ENCODE peak calls at places on chromosomes 16 and 17, in six cellular contexts. Y is prostate gland, T is IMR-90, N is body of pancreas, R is esophagus squamous epithelium, K is K562. O is an unnamed sample.

GRCh38 chr17:76000755-76001521 is at the start of gene CDK3:
- DNase-seq in Y (no peak), T (no peak), N (peak; percentile 78), R (no peak), K (no peak), O (no peak)

GRCh38 chr17:44005527-44005864 is 1.1 kb downstream of the NAGS start:
- DNase-seq in Y (no peak), T (no peak), N (no peak), R (no peak), K (no peak), O (no peak)

GRCh38 chr17:8048236-8048635 is 9.4 kb downstream of the ALOX15B start:
- DNase-seq in Y (no peak), T (no peak), N (no peak), R (no peak), K (no peak), O (no peak)

GRCh38 chr16:67965668-67966548 is 2.5 kb downstream of the SLC12A4 start:
- DNase-seq in Y (no peak), T (no peak), N (no peak), R (no peak), K (no peak), O (no peak)

GRCh38 chr17:75575728-75576127 is 11.9 kb upstream of the MYO15B start:
- DNase-seq in Y (no peak), T (no peak), N (no peak), R (no peak), K (no peak), O (no peak)

GRCh38 chr16:19102187-19102872 is 11.4 kb upstream of the ITPRIPL2 start:
- DNase-seq in Y (no peak), T (no peak), N (no peak), R (no peak), K (no peak), O (no peak)

GRCh38 chr17:7047566-7047965 is 3.7 kb upstream of the SLC16A11 start:
- DNase-seq in Y (no peak), T (no peak), N (no peak), R (no peak), K (no peak), O (no peak)

GRCh38 chr16:75244844-75245758 is 6.3 kb downstream of the BCAR1 start:
- DNase-seq in Y (peak; percentile 68), T (peak; percentile 98), N (peak; percentile 96), R (no peak), K (no peak), O (no peak)

GRCh38 chr17:41211845-41212466 is 14.5 kb upstream of the KRTAP9-2 start:
- DNase-seq in Y (no peak), T (peak; percentile 73), N (no peak), R (no peak), K (no peak), O (no peak)

GRCh38 chr16:86571197-86571915 is 4.7 kb downstream of the FOXC2 start:
- DNase-seq in Y (no peak), T (no peak), N (no peak), R (no peak), K (no peak), O (no peak)

GRCh38 chr16:86568677-86569623 is 2.3 kb downstream of the FOXC2 start:
- DNase-seq in Y (no peak), T (no peak), N (no peak), R (no peak), K (no peak), O (no peak)

GRCh38 chr16:86570542-86571196 is 4.0 kb downstream of the FOXC2 start:
- DNase-seq in Y (no peak), T (no peak), N (no peak), R (no peak), K (no peak), O (no peak)

GRCh38 chr16:86567701-86568571 is 1.3 kb downstream of the FOXC2 start:
- DNase-seq in Y (no peak), T (peak; percentile 39), N (no peak), R (no peak), K (no peak), O (no peak)

GRCh38 chr16:86569843-86570447 is 3.3 kb downstream of the FOXC2 start:
- DNase-seq in Y (no peak), T (no peak), N (no peak), R (no peak), K (no peak), O (no peak)
- H3K36me3 ChIP-seq in Y (no peaks in the 10 kb centered on the region), T (no peaks in the 10 kb centered on the region), N (no peaks in the 10 kb centered on the region), R (no peaks in the 10 kb centered on the region), K (no peaks in the 10 kb centered on the region), O (no peaks in the 10 kb centered on the region)

GRCh38 chr17:49989518-49989880 is 5.5 kb downstream of the DLX3 start:
- DNase-seq in Y (no peak), T (no peak), N (no peak), R (no peak), K (no peak), O (no peak)

GRCh38 chr17:49987681-49988441 is 7.2 kb downstream of the DLX3 start:
- DNase-seq in Y (peak; percentile 77), T (no peak), N (no peak), R (no peak), K (no peak), O (no peak)

GRCh38 chr17:49986396-49987289 is 8.4 kb downstream of the DLX3 start:
- DNase-seq in Y (no peak), T (no peak), N (no peak), R (no peak), K (no peak), O (no peak)

GRCh38 chr17:49985310-49985990 is 9.6 kb downstream of the DLX3 start:
- DNase-seq in Y (no peak), T (no peak), N (no peak), R (no peak), K (no peak), O (no peak)

DNA sequence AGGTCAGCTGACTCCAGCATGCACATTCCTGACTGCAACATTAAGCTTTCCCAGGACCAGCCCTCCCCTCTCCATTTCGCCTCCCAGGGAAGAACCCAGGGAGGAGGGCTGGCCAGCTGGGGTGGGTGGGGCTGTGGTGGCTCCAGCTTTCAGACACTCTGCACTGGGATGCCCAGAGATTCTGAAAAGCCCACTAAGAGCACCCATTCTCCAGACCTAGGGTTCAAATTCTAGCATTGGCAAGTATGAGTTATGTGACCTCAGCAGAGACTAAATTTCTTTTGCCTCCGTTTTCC is 7.8 kb downstream of the DLX3 start:
- DNase-seq in Y (no peak), T (no peak), N (no peak), R (no peak), K (no peak), O (no peak)
- TF ChIP-seq CTCF in Y (no peak), T (no peak), N (no peak), R (no peak), K (no peak), O (no peak)

DNA sequence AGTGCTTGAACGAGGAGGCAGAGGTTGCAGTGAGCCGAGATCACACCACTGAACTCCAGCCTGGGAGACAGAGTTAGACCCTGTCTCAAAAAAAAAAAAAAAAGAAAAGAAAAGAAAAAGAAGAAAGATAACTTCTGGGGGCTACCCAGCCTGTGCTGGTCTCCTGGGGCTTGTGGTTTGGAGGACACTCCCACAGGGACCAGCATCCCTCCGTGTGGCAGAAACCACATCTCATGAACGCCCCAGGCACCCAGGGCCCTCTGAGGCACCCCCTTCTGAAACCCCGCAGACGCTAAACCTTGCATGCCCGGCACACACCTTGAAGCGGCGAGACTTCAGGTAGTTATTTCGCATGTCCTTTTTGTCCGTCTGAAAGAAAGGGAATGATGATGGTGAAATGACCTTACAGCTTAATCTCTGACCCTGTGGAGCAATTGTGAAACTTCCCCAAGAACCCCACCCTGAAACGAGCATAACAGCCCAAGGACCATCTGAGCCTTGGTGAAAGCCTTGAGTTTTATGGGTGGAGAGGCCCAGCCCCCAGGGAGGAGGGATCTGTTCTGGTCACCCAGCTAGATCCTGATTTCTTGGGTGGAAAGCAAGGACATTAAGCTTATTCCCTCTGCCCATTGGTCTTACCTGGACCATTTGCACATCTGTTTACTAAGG is 55.0 kb downstream of the CNGB1 start:
- DNase-seq in Y (no peak), T (no peak), N (no peak), R (no peak), K (no peak), O (no peak)
- H3K4me1 ChIP-seq in Y (no peaks in the 10 kb centered on the region), T (no peaks in the 10 kb centered on the region), N (no peaks in the 10 kb centered on the region), R (no peaks in the 10 kb centered on the region), K (no peaks in the 10 kb centered on the region), O (no peaks in the 10 kb centered on the region)

GRCh38 chr16:88895335-88895734 is 28.9 kb upstream of the PABPN1L start:
- DNase-seq in Y (no peak), T (no peak), N (no peak), R (no peak), K (no peak), O (no peak)
- H3K36me3 ChIP-seq in Y (no peaks in the 10 kb centered on the region), T (no peaks in the 10 kb centered on the region), N (peaks cover 2% of the 10 kb centered on the region), R (no peaks in the 10 kb centered on the region), K (peaks cover 91% of the 10 kb centered on the region), O (no peaks in the 10 kb centered on the region)

GRCh38 chr17:63934391-63935112 is 2.4 kb upstream of the CD79B start:
- DNase-seq in Y (no peak), T (no peak), N (no peak), R (no peak), K (no peak), O (no peak)

GRCh38 chr17:63939401-63939800 is 7.3 kb upstream of the CD79B start:
- DNase-seq in Y (no peak), T (no peak), N (no peak), R (no peak), K (no peak), O (no peak)

GRCh38 chr17:63939884-63940283 is 7.8 kb upstream of the CD79B start:
- DNase-seq in Y (no peak), T (no peak), N (no peak), R (no peak), K (no peak), O (no peak)

GRCh38 chr17:63937920-63938319 is 5.8 kb upstream of the CD79B start:
- DNase-seq in Y (no peak), T (no peak), N (no peak), R (no peak), K (no peak), O (no peak)

DNA sequence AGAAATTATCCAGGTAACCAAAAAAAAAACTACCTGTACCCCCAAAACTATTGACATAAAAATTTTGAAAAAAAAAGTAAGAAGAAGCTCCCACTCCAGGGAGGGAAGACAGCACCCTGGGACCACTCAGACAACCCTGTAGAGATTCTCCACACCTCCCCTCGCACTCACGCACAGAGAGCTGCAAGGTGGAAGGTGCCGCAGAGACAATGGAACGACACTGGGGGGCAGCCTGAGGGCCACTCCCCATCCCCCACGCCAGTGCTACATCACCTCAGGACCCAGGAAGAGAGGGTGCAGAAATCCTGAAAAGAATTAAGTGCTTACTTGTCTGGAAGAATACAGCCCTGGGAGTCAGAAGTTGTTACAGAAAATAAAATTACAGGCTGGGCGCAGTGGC is 5.2 kb upstream of the CD79B start:
- DNase-seq in Y (no peak), T (no peak), N (no peak), R (no peak), K (no peak), O (no peak)
- TF ChIP-seq CTCF in Y (no peak), T (no peak), N (no peak), R (no peak), K (no peak), O (no peak)